ENCODE peak calls at places on chromosome 9, in six cellular contexts. One of them, this sample, is unnamed.

GRCh38 chr9:17531642-17532254 is 47.1 kb upstream of the SH3GL2 start:
- DNase-seq in HepG2: peak
- DNase-seq in IMR-90: peak
- DNase-seq in HCT116: peak
- DNase-seq in astrocyte: peak
- DNase-seq in fibroblast of lung: peak
- DNase-seq in this sample: peak

GRCh38 chr9:92986175-92987110 is 39.1 kb downstream of the FGD3 start:
- DNase-seq in HCT116: no peak
- DNase-seq in HepG2: no peak
- DNase-seq in astrocyte: no peak
- DNase-seq in fibroblast of lung: no peak
- DNase-seq in IMR-90: no peak
- DNase-seq in this sample: no peak

GRCh38 chr9:114424126-114424525 is 36.3 kb upstream of the AKNA start:
- DNase-seq in astrocyte: no peak
- DNase-seq in IMR-90: no peak
- DNase-seq in HepG2: no peak
- DNase-seq in fibroblast of lung: no peak
- DNase-seq in HCT116: no peak
- DNase-seq in this sample: no peak

GRCh38 chr9:83501552-83501951 is 36.6 kb downstream of the FRMD3 start:
- DNase-seq in HepG2: no peak
- DNase-seq in IMR-90: no peak
- DNase-seq in HCT116: no peak
- DNase-seq in astrocyte: no peak
- DNase-seq in fibroblast of lung: no peak
- DNase-seq in this sample: no peak

GRCh38 chr9:34884732-34885131 is 73.4 kb upstream of the PHF24 start:
- DNase-seq in fibroblast of lung: no peak
- DNase-seq in HCT116: no peak
- DNase-seq in IMR-90: no peak
- DNase-seq in HepG2: no peak
- DNase-seq in astrocyte: no peak
- DNase-seq in this sample: no peak

GRCh38 chr9:24582363-24583126 is 36.8 kb upstream of the IZUMO3 start:
- DNase-seq in fibroblast of lung: no peak
- DNase-seq in HepG2: no peak
- DNase-seq in IMR-90: no peak
- DNase-seq in astrocyte: no peak
- DNase-seq in HCT116: no peak
- DNase-seq in this sample: no peak

GRCh38 chr9:5549671-5550650 is 39.6 kb downstream of the PDCD1LG2 start:
- DNase-seq in HepG2: no peak
- DNase-seq in astrocyte: peak
- DNase-seq in IMR-90: peak
- DNase-seq in HCT116: no peak
- DNase-seq in fibroblast of lung: peak
- DNase-seq in this sample: no peak

GRCh38 chr9:79023134-79023577 is 548.6 kb upstream of the TLE4 start:
- DNase-seq in fibroblast of lung: peak
- DNase-seq in HepG2: no peak
- DNase-seq in astrocyte: peak
- DNase-seq in HCT116: peak
- DNase-seq in IMR-90: peak
- DNase-seq in this sample: peak

GRCh38 chr9:3848445-3849114 is 322.8 kb upstream of the RFX3 start:
- DNase-seq in fibroblast of lung: no peak
- DNase-seq in IMR-90: peak
- DNase-seq in HepG2: peak
- DNase-seq in astrocyte: no peak
- DNase-seq in HCT116: no peak
- DNase-seq in this sample: peak

GRCh38 chr9:89435315-89435823 is 62.5 kb downstream of the SEMA4D start:
- DNase-seq in HepG2: no peak
- DNase-seq in HCT116: peak
- DNase-seq in astrocyte: no peak
- DNase-seq in IMR-90: no peak
- DNase-seq in fibroblast of lung: no peak
- DNase-seq in this sample: peak

GRCh38 chr9:99873531-99873930 is 32.9 kb upstream of the STX17 start:
- DNase-seq in HepG2: no peak
- DNase-seq in HCT116: no peak
- DNase-seq in astrocyte: peak
- DNase-seq in IMR-90: peak
- DNase-seq in fibroblast of lung: peak
- DNase-seq in this sample: no peak

GRCh38 chr9:69745716-69746538 is 13.9 kb downstream of the PTAR1 start:
- DNase-seq in HCT116: no peak
- DNase-seq in HepG2: peak
- DNase-seq in IMR-90: peak
- DNase-seq in fibroblast of lung: peak
- DNase-seq in astrocyte: no peak
- DNase-seq in this sample: peak

GRCh38 chr9:123378028-123378427 is 22.0 kb downstream of the CRB2 start:
- DNase-seq in astrocyte: no peak
- DNase-seq in IMR-90: no peak
- DNase-seq in fibroblast of lung: no peak
- DNase-seq in HCT116: no peak
- DNase-seq in HepG2: no peak
- DNase-seq in this sample: no peak

GRCh38 chr9:123377211-123377971 is 21.4 kb downstream of the CRB2 start:
- DNase-seq in fibroblast of lung: peak
- DNase-seq in IMR-90: no peak
- DNase-seq in HepG2: no peak
- DNase-seq in astrocyte: peak
- DNase-seq in HCT116: no peak
- DNase-seq in this sample: no peak

GRCh38 chr9:123375725-123376132 is 19.7 kb downstream of the CRB2 start:
- DNase-seq in HCT116: no peak
- DNase-seq in IMR-90: no peak
- DNase-seq in fibroblast of lung: peak
- DNase-seq in HepG2: peak
- DNase-seq in astrocyte: peak
- DNase-seq in this sample: peak

GRCh38 chr9:123373941-123374340 is 17.9 kb downstream of the CRB2 start:
- DNase-seq in HCT116: no peak
- DNase-seq in HepG2: no peak
- DNase-seq in IMR-90: no peak
- DNase-seq in astrocyte: no peak
- DNase-seq in fibroblast of lung: peak
- DNase-seq in this sample: no peak

GRCh38 chr9:123376218-123377071 is 20.4 kb downstream of the CRB2 start:
- DNase-seq in HepG2: no peak
- DNase-seq in fibroblast of lung: no peak
- DNase-seq in HCT116: no peak
- DNase-seq in astrocyte: no peak
- DNase-seq in IMR-90: no peak
- DNase-seq in this sample: no peak
- H3K4me2 ChIP-seq in HepG2: peak
- H3K4me2 ChIP-seq in fibroblast of lung: no peak
- H3K4me2 ChIP-seq in HCT116: peak
- H3K4me2 ChIP-seq in astrocyte: no peak
- H3K4me2 ChIP-seq in IMR-90: no peak
- H3K4me2 ChIP-seq in this sample: peak

GRCh38 chr9:71646131-71646530 is 122.2 kb downstream of the CEMIP2 start:
- DNase-seq in HepG2: no peak
- DNase-seq in IMR-90: no peak
- DNase-seq in fibroblast of lung: no peak
- DNase-seq in HCT116: no peak
- DNase-seq in astrocyte: no peak
- DNase-seq in this sample: no peak

GRCh38 chr9:71642043-71642442 is 126.3 kb downstream of the CEMIP2 start:
- DNase-seq in IMR-90: no peak
- DNase-seq in astrocyte: no peak
- DNase-seq in HCT116: no peak
- DNase-seq in fibroblast of lung: no peak
- DNase-seq in HepG2: no peak
- DNase-seq in this sample: no peak

GRCh38 chr9:71644819-71645362 is 123.4 kb downstream of the CEMIP2 start:
- DNase-seq in fibroblast of lung: no peak
- DNase-seq in HCT116: no peak
- DNase-seq in IMR-90: no peak
- DNase-seq in HepG2: no peak
- DNase-seq in astrocyte: no peak
- DNase-seq in this sample: no peak

GRCh38 chr9:71647094-71647591 is 121.2 kb downstream of the CEMIP2 start:
- DNase-seq in IMR-90: peak
- DNase-seq in fibroblast of lung: peak
- DNase-seq in astrocyte: peak
- DNase-seq in HCT116: peak
- DNase-seq in HepG2: no peak
- DNase-seq in this sample: peak

GRCh38 chr9:71643330-71643729 is 125.0 kb downstream of the CEMIP2 start:
- DNase-seq in HCT116: no peak
- DNase-seq in HepG2: no peak
- DNase-seq in fibroblast of lung: no peak
- DNase-seq in astrocyte: no peak
- DNase-seq in IMR-90: no peak
- DNase-seq in this sample: no peak
- H2AFZ ChIP-seq in HCT116: no peak
- H2AFZ ChIP-seq in HepG2: no peak
- H2AFZ ChIP-seq in fibroblast of lung: no peak
- H2AFZ ChIP-seq in astrocyte: no peak
- H2AFZ ChIP-seq in IMR-90: no peak
- H2AFZ ChIP-seq in this sample: no peak

DNA sequence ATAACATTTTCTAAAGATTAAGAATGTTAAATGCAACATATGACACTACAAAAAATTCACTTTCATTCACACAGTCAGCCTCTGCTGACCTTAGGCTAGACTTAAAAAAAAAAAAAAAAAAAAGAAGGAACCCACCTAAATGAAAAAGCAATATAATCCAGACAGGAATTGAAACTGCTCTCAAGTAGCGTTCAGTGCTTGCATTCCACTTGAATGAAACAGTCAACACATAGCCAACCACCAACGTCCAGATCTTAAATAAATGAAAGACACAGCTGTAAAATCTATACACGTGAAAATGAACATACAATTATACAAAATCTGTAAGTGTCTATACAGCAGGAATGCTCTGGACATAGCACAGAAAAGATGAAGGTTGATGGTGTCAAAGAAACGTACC is 11.4 kb downstream of the TMEM245 start:
- DNase-seq in IMR-90: peak
- DNase-seq in HCT116: no peak
- DNase-seq in astrocyte: peak
- DNase-seq in fibroblast of lung: peak
- DNase-seq in HepG2: no peak
- DNase-seq in this sample: no peak
- H3K4me2 ChIP-seq in IMR-90: peak
- H3K4me2 ChIP-seq in HCT116: peak
- H3K4me2 ChIP-seq in astrocyte: peak
- H3K4me2 ChIP-seq in fibroblast of lung: peak
- H3K4me2 ChIP-seq in HepG2: no peak
- H3K4me2 ChIP-seq in this sample: peak

GRCh38 chr9:77516781-77517180 is 131.3 kb downstream of the GNA14 start:
- DNase-seq in fibroblast of lung: no peak
- DNase-seq in HepG2: no peak
- DNase-seq in HCT116: no peak
- DNase-seq in astrocyte: no peak
- DNase-seq in IMR-90: no peak
- DNase-seq in this sample: no peak
- H2AFZ ChIP-seq in fibroblast of lung: no peak
- H2AFZ ChIP-seq in HepG2: no peak
- H2AFZ ChIP-seq in HCT116: no peak
- H2AFZ ChIP-seq in astrocyte: no peak
- H2AFZ ChIP-seq in IMR-90: no peak
- H2AFZ ChIP-seq in this sample: no peak

GRCh38 chr9:131178382-131178781 is 53.0 kb downstream of the NUP214 start:
- DNase-seq in astrocyte: peak
- DNase-seq in HCT116: peak
- DNase-seq in fibroblast of lung: peak
- DNase-seq in HepG2: peak
- DNase-seq in IMR-90: peak
- DNase-seq in this sample: peak
- H3K4me2 ChIP-seq in astrocyte: no peak
- H3K4me2 ChIP-seq in HCT116: no peak
- H3K4me2 ChIP-seq in fibroblast of lung: no peak
- H3K4me2 ChIP-seq in HepG2: no peak
- H3K4me2 ChIP-seq in IMR-90: no peak
- H3K4me2 ChIP-seq in this sample: no peak

GRCh38 chr9:95316794-95317118 is 753 bp downstream of the FANCC start:
- DNase-seq in HCT116: peak
- DNase-seq in fibroblast of lung: peak
- DNase-seq in IMR-90: peak
- DNase-seq in astrocyte: peak
- DNase-seq in HepG2: peak
- DNase-seq in this sample: peak

GRCh38 chr9:95317119-95317892 is at the start of gene FANCC:
- DNase-seq in HCT116: peak
- DNase-seq in astrocyte: peak
- DNase-seq in HepG2: peak
- DNase-seq in IMR-90: peak
- DNase-seq in fibroblast of lung: peak
- DNase-seq in this sample: peak

GRCh38 chr9:95315108-95315746 is 2.3 kb downstream of the FANCC start:
- DNase-seq in HepG2: peak
- DNase-seq in fibroblast of lung: no peak
- DNase-seq in IMR-90: no peak
- DNase-seq in astrocyte: no peak
- DNase-seq in HCT116: no peak
- DNase-seq in this sample: no peak

GRCh38 chr9:95316274-95316673 is 1.2 kb downstream of the FANCC start:
- DNase-seq in HepG2: no peak
- DNase-seq in astrocyte: no peak
- DNase-seq in IMR-90: no peak
- DNase-seq in fibroblast of lung: no peak
- DNase-seq in HCT116: no peak
- DNase-seq in this sample: no peak

GRCh38 chr9:95317893-95318211 is 343 bp upstream of the FANCC start:
- DNase-seq in HCT116: no peak
- DNase-seq in IMR-90: no peak
- DNase-seq in astrocyte: no peak
- DNase-seq in fibroblast of lung: no peak
- DNase-seq in HepG2: no peak
- DNase-seq in this sample: no peak
- H2AFZ ChIP-seq in HCT116: peak
- H2AFZ ChIP-seq in IMR-90: peak
- H2AFZ ChIP-seq in astrocyte: peak
- H2AFZ ChIP-seq in fibroblast of lung: peak
- H2AFZ ChIP-seq in HepG2: no peak
- H2AFZ ChIP-seq in this sample: peak

This sample was measured in hepatocyte.